ENCODE peak calls at places on chromosomes 16 and 17, in six cellular contexts. U, B, T, X, O and M are unnamed samples.

GRCh38 chr17:5715478-5715877 is 131.2 kb upstream of the NLRP1 start:
- DNase-seq in T (peak; percentile 27), U (no peak), X (peak; percentile 97), B (no peak), O (no peak), M (no peak)

GRCh38 chr16:1082266-1082951 is 9.9 kb downstream of the SSTR5 start:
- DNase-seq in U (no peak), X (no peak), O (no peak), T (no peak), B (no peak), M (no peak)

GRCh38 chr16:70342016-70342415 is 4.7 kb upstream of the DDX19A start:
- DNase-seq in B (no peak), T (no peak), X (no peak), O (no peak), U (no peak), M (no peak)

GRCh38 chr17:2710075-2710803 is 1.3 kb downstream of the CLUH start:
- DNase-seq in B (peak; percentile 50), O (no peak), T (no peak), X (no peak), U (no peak), M (no peak)

GRCh38 chr17:71779482-71779881 is 341.3 kb upstream of the SOX9 start:
- DNase-seq in O (no peak), X (no peak), B (no peak), U (no peak), T (no peak), M (no peak)

GRCh38 chr17:10067446-10068143 is 130.8 kb downstream of the GAS7 start:
- DNase-seq in T (no peak), X (no peak), B (no peak), O (no peak), U (no peak), M (no peak)

GRCh38 chr17:65750678-65751077 is 189.2 kb upstream of the AXIN2 start:
- DNase-seq in U (peak; percentile 28), X (peak; percentile 33), O (peak; percentile 77), T (peak; percentile 3), B (peak; percentile 83), M (no peak)

GRCh38 chr16:46857261-46857962 is 26.4 kb upstream of the C16orf87 start:
- DNase-seq in X (peak; percentile 32), T (peak; percentile 69), U (peak; percentile 3), B (no peak), O (no peak), M (peak; percentile 38)

GRCh38 chr17:38428643-38429371 is 543 bp downstream of the ARHGAP23 start:
- DNase-seq in T (peak; percentile 93), U (no peak), X (no peak), O (no peak), B (no peak), M (peak; percentile 75)

GRCh38 chr17:17511971-17512858 is 16.0 kb upstream of the RASD1 start:
- DNase-seq in X (peak; percentile 79), T (no peak), O (peak; percentile 67), U (peak; percentile 43), B (no peak), M (no peak)

GRCh38 chr16:21302454-21302853 is 24.4 kb upstream of the CRYM start:
- DNase-seq in O (no peak), U (no peak), B (no peak), T (no peak), X (no peak), M (no peak)

GRCh38 chr17:75635610-75636202 is 2.5 kb downstream of the SMIM5 start:
- DNase-seq in U (peak; percentile 17), T (peak; percentile 74), O (no peak), X (no peak), B (no peak), M (peak; percentile 68)

GRCh38 chr17:35089846-35090193 is 26.3 kb upstream of the RFFL start:
- DNase-seq in O (no peak), B (peak; percentile 49), X (peak; percentile 63), U (peak; percentile 2), T (no peak), M (no peak)

GRCh38 chr16:47917118-47917517 is 238.7 kb downstream of the ABCC12 start:
- DNase-seq in B (no peak), U (no peak), X (no peak), T (no peak), O (no peak), M (no peak)

GRCh38 chr17:54902017-54902416 is 1.4 kb downstream of the TOM1L1 start:
- DNase-seq in X (no peak), U (no peak), T (no peak), B (no peak), O (no peak), M (no peak)

GRCh38 chr16:81901483-81901882 is 109.8 kb downstream of the SDR42E1 start:
- DNase-seq in X (no peak), O (no peak), B (no peak), U (no peak), T (no peak), M (no peak)

GRCh38 chr16:68444058-68444657 is 4.2 kb downstream of the SMPD3 start:
- DNase-seq in T (no peak), B (peak; percentile 54), O (no peak), X (no peak), U (no peak), M (no peak)

GRCh38 chr17:39870776-39871175 is 2.8 kb downstream of the ZPBP2 start:
- DNase-seq in X (peak; percentile 18), B (no peak), U (no peak), T (no peak), O (no peak), M (no peak)

GRCh38 chr17:41697122-41697962 is 8.7 kb downstream of the EIF1 start:
- DNase-seq in U (peak; percentile 92), B (peak; percentile 90), O (no peak), T (peak; percentile 77), X (peak; percentile 80), M (peak; percentile 67)

GRCh38 chr17:27362503-27362902 is 68.6 kb downstream of the WSB1 start:
- DNase-seq in U (no peak), T (no peak), X (no peak), B (no peak), O (no peak), M (no peak)